ENCODE peak calls at places on chromosomes 13 and 19, in eight cellular contexts. S is GM23338, H is breast epithelium, C is lower lobe of right lung, G is H9, O is GM23248, Z is neuronal stem cell, N is uterus. L is an unnamed sample.

GRCh38 chr19:47780215-47780551 is 1.7 kb downstream of the SELENOW start:
- DNase-seq in S (no peak), H (no peak), C (no peak), G (no peak), O (no peak), Z (no peak), N (no peak), L (no peak)

GRCh38 chr13:109162248-109163051 is 533.0 kb downstream of the MYO16 start:
- DNase-seq in S (no peak), H (no peak), C (no peak), G (no peak), O (no peak), Z (no peak), N (no peak), L (no peak)

GRCh38 chr13:37729876-37730275 is 131.3 kb upstream of the POSTN start:
- DNase-seq in S (no peak), H (no peak), C (no peak), G (no peak), O (no peak), Z (no peak), N (no peak), L (no peak)

GRCh38 chr13:21076265-21076653 is 14.9 kb upstream of the LATS2 start:
- DNase-seq in S (peak; percentile 53), H (no peak), C (no peak), G (peak; percentile 52), O (no peak), Z (no peak), N (no peak), L (no peak)

GRCh38 chr13:50127017-50127725 is 111.9 kb downstream of the KCNRG start:
- DNase-seq in S (peak; percentile 63), H (no peak), C (peak; percentile 83), G (peak; percentile 58), O (peak; percentile 69), Z (peak; percentile 45), N (peak; percentile 52), L (peak; percentile 73)

GRCh38 chr19:5103061-5103701 is 134.3 kb downstream of the KDM4B start:
- DNase-seq in S (no peak), H (no peak), C (no peak), G (no peak), O (peak; percentile 11), Z (no peak), N (peak; percentile 30), L (no peak)

GRCh38 chr19:11322269-11323024 is 17.0 kb downstream of the RAB3D start:
- DNase-seq in S (no peak), H (no peak), C (no peak), G (no peak), O (no peak), Z (no peak), N (no peak), L (no peak)

GRCh38 chr13:80161896-80162295 is 179.0 kb downstream of the SPRY2 start:
- DNase-seq in S (no peak), H (no peak), C (no peak), G (no peak), O (peak; percentile 23), Z (no peak), N (no peak), L (no peak)

GRCh38 chr13:45781553-45782326 is 69.8 kb downstream of the SIAH3 start:
- DNase-seq in S (no peak), H (no peak), C (no peak), G (no peak), O (peak; percentile 5), Z (no peak), N (peak; percentile 16), L (no peak)

GRCh38 chr13:92989301-92989700 is 237.3 kb upstream of the GPC6 start:
- DNase-seq in S (no peak), H (no peak), C (no peak), G (no peak), O (no peak), Z (no peak), N (no peak), L (no peak)

GRCh38 chr13:97768134-97768533 is 185.3 kb upstream of the IPO5 start:
- DNase-seq in S (no peak), H (no peak), C (no peak), G (no peak), O (no peak), Z (no peak), N (no peak), L (no peak)

GRCh38 chr13:44471686-44472085 is 98.1 kb downstream of the SERP2 start:
- DNase-seq in S (no peak), H (no peak), C (no peak), G (no peak), O (peak; percentile 59), Z (no peak), N (no peak), L (peak; percentile 54)

GRCh38 chr19:29629836-29630534 is 23.9 kb downstream of the POP4 start:
- DNase-seq in S (no peak), H (no peak), C (peak; percentile 13), G (no peak), O (no peak), Z (no peak), N (no peak), L (no peak)

GRCh38 chr13:99124695-99125334 is 75.8 kb upstream of the UBAC2 start:
- DNase-seq in S (no peak), H (no peak), C (no peak), G (no peak), O (peak; percentile 69), Z (no peak), N (no peak), L (peak; percentile 78)

GRCh38 chr13:50340566-50341287 is 325.5 kb downstream of the KCNRG start:
- DNase-seq in S (peak; percentile 11), H (no peak), C (no peak), G (no peak), O (no peak), Z (no peak), N (no peak), L (no peak)

GRCh38 chr13:35292329-35292728 is 184.2 kb downstream of the MAB21L1 start:
- DNase-seq in S (no peak), H (no peak), C (no peak), G (no peak), O (no peak), Z (no peak), N (no peak), L (no peak)

GRCh38 chr19:19026299-19026971 is 6.9 kb downstream of the SUGP2 start:
- DNase-seq in S (peak; percentile 27), H (peak; percentile 49), C (no peak), G (no peak), O (peak; percentile 17), Z (no peak), N (no peak), L (no peak)

GRCh38 chr13:23778879-23779278 is 110.3 kb downstream of the MIPEP start:
- DNase-seq in S (no peak), H (no peak), C (no peak), G (no peak), O (peak; percentile 40), Z (no peak), N (no peak), L (peak; percentile 65)

DNA sequence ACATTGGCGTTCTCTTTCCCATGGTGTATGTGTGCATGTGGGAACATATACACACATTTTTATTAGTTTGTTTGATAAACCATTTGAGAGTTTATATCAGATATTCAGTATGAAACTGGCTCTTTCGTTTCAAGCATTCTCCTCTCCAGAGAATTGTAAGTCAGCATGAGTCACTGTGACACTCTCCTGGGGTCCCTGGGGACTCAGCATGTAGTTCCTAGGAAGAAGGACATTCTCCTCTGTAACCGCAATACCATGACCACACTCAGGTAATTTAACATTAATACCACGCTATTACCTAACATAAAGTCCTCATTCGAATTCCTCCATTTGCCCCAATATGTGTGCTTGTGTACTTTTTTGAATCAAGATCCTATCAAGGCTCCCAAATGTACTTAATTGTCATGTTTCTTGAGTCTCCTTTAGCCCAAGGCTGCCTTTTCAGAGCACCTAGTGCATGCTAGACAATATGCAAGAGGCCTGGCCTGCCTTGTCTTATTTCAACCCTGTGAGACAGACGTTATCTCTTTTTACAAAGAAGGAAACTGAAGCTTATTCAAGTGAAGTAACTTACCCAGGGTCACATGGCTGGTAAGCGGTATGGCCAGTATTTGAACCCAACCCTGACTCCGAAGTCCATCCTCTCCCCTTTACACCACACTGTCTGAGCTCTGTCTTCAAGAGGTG is 505.3 kb downstream of the FOXO1 start:
- DNase-seq in S (no peak), H (no peak), C (no peak), G (no peak), O (peak; percentile 50), Z (no peak), N (no peak), L (no peak)
- H3K4me1 ChIP-seq in S (no peaks in the 10 kb centered on the region), H (no peaks in the 10 kb centered on the region), C (no peaks in the 10 kb centered on the region), G (no peaks in the 10 kb centered on the region), O (peaks cover 8% of the 10 kb centered on the region), Z (peaks cover 6% of the 10 kb centered on the region), N (no peaks in the 10 kb centered on the region), L (peaks cover 32% of the 10 kb centered on the region)

GRCh38 chr19:925912-926594 is at the start of gene ARID3A:
- DNase-seq in S (no peak), H (no peak), C (no peak), G (peak; percentile 71), O (peak; percentile 83), Z (no peak), N (no peak), L (peak; percentile 89)
- H3K4me1 ChIP-seq in S (peaks cover 10% of the 10 kb centered on the region), H (no peaks in the 10 kb centered on the region), C (peaks cover 31% of the 10 kb centered on the region), G (no peaks in the 10 kb centered on the region), O (no peaks in the 10 kb centered on the region), Z (peaks cover 7% of the 10 kb centered on the region), N (no peaks in the 10 kb centered on the region), L (peaks cover 19% of the 10 kb centered on the region)

DNA sequence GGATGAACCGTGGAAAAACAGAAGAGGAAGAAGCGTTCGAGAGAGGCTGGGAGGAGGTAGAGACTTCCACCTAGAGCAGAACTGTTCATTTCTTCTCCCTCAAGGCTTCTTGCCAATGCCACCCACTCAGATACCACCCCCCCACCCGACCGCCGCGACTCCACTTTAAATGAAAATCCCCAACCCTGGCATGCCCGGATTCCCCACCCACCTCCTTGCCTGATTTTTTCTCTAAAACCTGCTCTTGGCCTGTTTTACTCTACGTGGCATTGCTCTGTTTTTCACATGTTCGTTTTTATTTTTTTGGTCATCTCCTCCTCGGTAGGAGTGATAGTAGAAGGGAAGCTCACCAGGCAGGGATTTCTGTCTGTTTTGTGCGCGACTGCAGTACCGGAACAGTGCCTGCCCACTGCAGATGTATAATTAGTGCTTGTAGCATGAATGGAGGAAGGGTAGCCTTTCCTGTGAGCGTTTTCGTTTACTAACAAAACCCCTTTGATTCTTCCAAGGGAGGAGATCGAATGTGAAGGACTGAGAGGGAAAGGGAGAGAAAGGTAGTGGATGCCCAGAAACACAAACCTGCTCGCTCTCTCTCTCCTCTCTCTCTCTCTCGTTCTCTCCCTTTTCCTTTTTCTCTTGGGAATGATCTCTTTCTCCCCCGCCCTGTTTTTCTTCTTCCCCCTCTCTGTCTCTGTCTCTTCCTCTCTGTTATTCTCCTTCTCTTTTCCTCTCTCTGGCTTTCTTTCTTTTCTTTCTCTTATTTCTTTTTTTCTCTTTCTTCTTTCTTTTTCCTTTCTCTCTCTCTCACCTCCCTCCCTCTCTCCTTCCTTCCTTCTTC is 2.2 kb downstream of the CD70 start:
- DNase-seq in S (peak; percentile 28), H (no peak), C (no peak), G (no peak), O (peak; percentile 19), Z (no peak), N (no peak), L (no peak)
- H3K4me1 ChIP-seq in S (peaks cover 29% of the 10 kb centered on the region), H (no peaks in the 10 kb centered on the region), C (peaks cover 17% of the 10 kb centered on the region), G (no peaks in the 10 kb centered on the region), O (peaks cover 4% of the 10 kb centered on the region), Z (peaks cover 15% of the 10 kb centered on the region), N (no peaks in the 10 kb centered on the region), L (peaks cover 9% of the 10 kb centered on the region)

DNA sequence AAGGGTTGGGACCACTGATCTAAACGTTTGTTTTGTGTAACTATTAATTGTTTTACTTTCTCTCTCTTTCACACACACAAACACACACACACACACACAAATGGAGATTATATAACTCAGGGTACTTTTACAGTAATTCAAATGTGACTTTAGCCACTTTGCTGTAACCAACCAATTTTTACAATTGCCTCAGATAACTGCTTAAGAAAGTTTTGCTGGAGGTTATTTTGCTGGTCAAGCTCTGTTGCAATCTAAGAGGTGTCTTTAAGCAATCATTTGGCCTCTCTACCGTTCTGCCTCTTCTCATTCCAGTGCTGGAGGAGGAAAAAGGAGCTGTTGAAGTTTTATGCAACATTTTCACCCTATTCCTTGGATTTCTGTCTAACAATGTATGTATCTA is 63.0 kb downstream of the TBC1D4 start:
- DNase-seq in S (no peak), H (no peak), C (no peak), G (no peak), O (peak; percentile 42), Z (no peak), N (no peak), L (peak; percentile 78)
- H3K4me1 ChIP-seq in S (peaks cover 7% of the 10 kb centered on the region), H (peaks cover 26% of the 10 kb centered on the region), C (peaks cover 53% of the 10 kb centered on the region), G (no peaks in the 10 kb centered on the region), O (peaks cover 27% of the 10 kb centered on the region), Z (peaks cover 10% of the 10 kb centered on the region), N (peaks cover 9% of the 10 kb centered on the region), L (peaks cover 69% of the 10 kb centered on the region)

L was measured in adipocyte.